ENCODE peak calls at places on chromosomes 1 and 21, in four cellular contexts. U is aorta, J is colonic mucosa, K is mucosa of descending colon. B is an unnamed sample. For H3K4me1, the result is how much of the 10 kb centered on the place peaks cover.

GRCh38 chr1:209755926-209756607 is at the start of gene TRAF3IP3:
- DNase-seq in U (peak), J (peak), K (peak), B (peak)

GRCh38 chr1:230415405-230416119 is 10.6 kb downstream of the PGBD5 start:
- DNase-seq in U (no peak), J (no peak), K (no peak), B (no peak)

GRCh38 chr1:44635439-44635838 is 38.8 kb downstream of the TMEM53 start:
- DNase-seq in U (no peak), J (no peak), K (no peak), B (no peak)

GRCh38 chr1:17059391-17060128 is 5.7 kb upstream of the SDHB start:
- DNase-seq in U (peak), J (peak), K (peak), B (peak)

GRCh38 chr1:29326123-29326522 is 89.8 kb downstream of the PTPRU start:
- DNase-seq in U (no peak), J (no peak), K (no peak), B (no peak)

GRCh38 chr1:21254335-21254951 is 35.8 kb downstream of the ECE1 start:
- DNase-seq in U (peak), J (peak), K (peak), B (no peak)

GRCh38 chr21:33042812-33043211 is 17.1 kb downstream of the OLIG2 start:
- DNase-seq in U (no peak), J (no peak), K (no peak), B (no peak)

GRCh38 chr1:157155658-157156057 is 17.5 kb upstream of the ETV3 start:
- DNase-seq in U (no peak), J (no peak), K (peak), B (no peak)

GRCh38 chr1:155247667-155248563 is 7.4 kb downstream of the ENTREP3 start:
- DNase-seq in U (no peak), J (no peak), K (no peak), B (no peak)

GRCh38 chr1:229557214-229557850 is 1.2 kb downstream of the ABCB10 start:
- DNase-seq in U (no peak), J (no peak), K (no peak), B (no peak)

GRCh38 chr1:244226440-244226839 is 175.4 kb downstream of the ZBTB18 start:
- DNase-seq in U (no peak), J (no peak), K (no peak), B (no peak)

GRCh38 chr1:89260575-89261275 is 11.9 kb downstream of the GBP5 start:
- DNase-seq in U (no peak), J (no peak), K (no peak), B (no peak)

GRCh38 chr1:36352141-36352909 is 28.9 kb upstream of the EVA1B start:
- DNase-seq in U (no peak), J (no peak), K (no peak), B (no peak)

GRCh38 chr1:33099290-33100118 is 18.6 kb downstream of the AZIN2 start:
- DNase-seq in U (peak), J (no peak), K (peak), B (peak)

GRCh38 chr1:1908506-1908791 is 6.6 kb upstream of the CALML6 start:
- DNase-seq in U (no peak), J (no peak), K (no peak), B (peak)

GRCh38 chr1:57206038-57206437 is 217.8 kb downstream of the DAB1 start:
- DNase-seq in U (no peak), J (no peak), K (no peak), B (no peak)

GRCh38 chr1:186595969-186596368 is 84.3 kb downstream of the PTGS2 start:
- DNase-seq in U (no peak), J (no peak), K (no peak), B (no peak)

GRCh38 chr1:91731815-91732214 is 154.1 kb downstream of the TGFBR3 start:
- DNase-seq in U (no peak), J (no peak), K (no peak), B (no peak)

GRCh38 chr1:5979536-5980313 is 12.5 kb downstream of the NPHP4 start:
- DNase-seq in U (no peak), J (no peak), K (no peak), B (no peak)

GRCh38 chr1:194755241-194755953 is 1569.0 kb upstream of the B3GALT2 start:
- DNase-seq in U (no peak), J (no peak), K (no peak), B (no peak)

GRCh38 chr21:41487082-41487481 is 20.9 kb downstream of the TMPRSS2 start:
- DNase-seq in U (no peak), J (no peak), K (no peak), B (no peak)

GRCh38 chr1:20586939-20587638 is 1.8 kb upstream of the CDA start:
- DNase-seq in U (no peak), J (no peak), K (peak), B (no peak)

GRCh38 chr21:31273278-31273677 is 70.8 kb downstream of the TIAM1 start:
- DNase-seq in U (no peak), J (no peak), K (no peak), B (no peak)

GRCh38 chr1:203131548-203132200 is 4.1 kb downstream of the ADORA1 start:
- DNase-seq in U (no peak), J (no peak), K (no peak), B (no peak)

GRCh38 chr21:36260030-36260787 is 59.8 kb upstream of the MORC3 start:
- DNase-seq in U (no peak), J (peak), K (no peak), B (no peak)

GRCh38 chr1:80218112-80218511 is 1211.6 kb upstream of the ADGRL4 start:
- DNase-seq in U (no peak), J (no peak), K (no peak), B (no peak)

GRCh38 chr1:229135773-229136172 is 135.1 kb upstream of the RAB4A start:
- DNase-seq in U (no peak), J (no peak), K (no peak), B (no peak)

GRCh38 chr1:54275349-54275748 is 75.4 kb downstream of the MRPL37 start:
- DNase-seq in U (peak), J (no peak), K (no peak), B (peak)

GRCh38 chr1:54278941-54279422 is 79.0 kb downstream of the MRPL37 start:
- DNase-seq in U (peak), J (no peak), K (no peak), B (peak)

GRCh38 chr1:54279457-54279856 is 79.5 kb downstream of the MRPL37 start:
- DNase-seq in U (no peak), J (no peak), K (no peak), B (no peak)

GRCh38 chr1:54276617-54277450 is 76.9 kb downstream of the MRPL37 start:
- DNase-seq in U (no peak), J (no peak), K (no peak), B (no peak)

DNA sequence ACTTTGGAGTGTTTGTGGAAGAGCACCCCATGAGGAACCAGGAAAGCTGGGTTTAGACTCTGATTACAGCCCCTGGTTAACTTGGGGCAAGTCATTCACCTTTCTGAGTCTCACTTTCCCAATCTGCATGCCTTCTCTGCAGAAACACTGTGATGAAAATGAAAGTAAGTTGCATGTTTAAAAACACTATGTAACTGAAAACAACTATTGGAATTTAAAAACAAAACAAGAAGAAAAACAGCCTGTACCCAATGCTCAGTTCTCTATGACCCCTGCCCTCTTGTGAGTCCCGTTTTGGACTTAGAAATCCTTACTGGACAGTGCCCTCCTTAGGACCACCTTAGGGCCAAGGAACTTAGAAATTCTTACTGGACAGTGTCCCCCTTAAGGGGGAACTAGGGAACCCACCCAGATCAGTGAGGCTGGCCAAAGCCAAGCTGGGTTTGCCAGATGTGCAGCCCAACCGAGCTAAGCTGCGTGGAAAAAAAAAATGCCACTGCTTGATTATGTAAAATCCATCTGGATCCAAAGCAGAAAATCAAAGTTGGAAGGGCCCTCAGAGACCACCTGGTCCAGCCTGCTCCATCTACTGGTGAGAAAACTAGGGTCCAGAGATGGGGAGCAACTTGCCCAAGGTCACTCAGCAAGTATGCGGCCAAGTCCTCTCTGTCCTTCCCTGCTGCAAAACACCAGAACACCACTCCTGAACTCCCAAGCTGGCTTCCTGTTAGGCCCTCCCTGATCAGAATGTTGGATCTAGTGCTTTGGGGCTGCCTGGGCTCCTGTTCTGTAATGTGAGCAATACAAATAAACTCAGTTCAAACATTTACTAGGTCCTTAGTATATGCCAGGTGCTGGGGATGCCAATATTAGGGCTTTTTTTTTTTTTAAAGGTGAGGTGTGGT is 77.7 kb downstream of the MRPL37 start:
- DNase-seq in U (no peak), J (peak), K (peak), B (peak)
- H3K4me1 ChIP-seq in U (under half), J (under half), K (half or more), B (under half)

DNA sequence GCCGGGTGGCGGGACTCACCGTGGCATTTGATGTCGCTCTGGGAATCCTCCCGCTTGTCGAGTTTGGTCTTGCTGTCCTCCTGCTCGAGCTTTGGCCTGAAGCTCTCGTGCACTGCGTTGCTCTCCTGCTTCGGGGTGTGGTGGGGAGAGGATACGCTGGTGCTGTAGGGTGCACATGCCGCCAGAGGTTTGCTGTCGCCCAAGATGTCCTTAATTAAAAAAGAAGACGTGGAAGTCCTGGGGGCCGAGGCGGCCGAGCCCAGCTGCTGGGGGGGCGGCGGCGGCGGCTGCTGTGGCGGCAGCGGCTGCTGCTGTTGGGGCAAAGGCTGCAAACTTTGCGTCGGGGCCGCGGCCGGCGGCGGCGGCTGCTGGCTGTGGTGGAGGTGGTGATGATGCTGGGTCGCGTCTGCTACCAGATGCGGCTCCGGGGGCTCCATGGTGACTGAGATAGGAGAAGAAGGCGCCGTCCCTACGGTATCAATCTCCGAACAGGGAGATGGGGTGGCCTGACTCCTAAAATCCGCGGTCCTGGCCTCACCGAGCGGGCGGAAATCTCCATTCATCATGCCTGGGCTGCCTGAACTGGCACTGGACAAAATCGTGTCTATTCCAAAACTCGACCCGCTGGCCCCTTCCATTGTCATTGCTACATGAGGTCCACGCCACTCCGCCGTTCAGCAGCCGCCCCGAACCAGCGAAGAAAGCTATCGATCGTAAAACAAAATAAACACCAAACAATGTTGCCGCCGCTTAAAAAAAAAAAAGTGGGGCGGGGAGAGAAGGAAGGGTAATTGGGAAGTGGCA is at the start of gene BARHL2:
- DNase-seq in U (no peak), J (no peak), K (no peak), B (no peak)
- H3K4me3 ChIP-seq in U (peak), J (peak), K (no peak), B (peak)

DNA sequence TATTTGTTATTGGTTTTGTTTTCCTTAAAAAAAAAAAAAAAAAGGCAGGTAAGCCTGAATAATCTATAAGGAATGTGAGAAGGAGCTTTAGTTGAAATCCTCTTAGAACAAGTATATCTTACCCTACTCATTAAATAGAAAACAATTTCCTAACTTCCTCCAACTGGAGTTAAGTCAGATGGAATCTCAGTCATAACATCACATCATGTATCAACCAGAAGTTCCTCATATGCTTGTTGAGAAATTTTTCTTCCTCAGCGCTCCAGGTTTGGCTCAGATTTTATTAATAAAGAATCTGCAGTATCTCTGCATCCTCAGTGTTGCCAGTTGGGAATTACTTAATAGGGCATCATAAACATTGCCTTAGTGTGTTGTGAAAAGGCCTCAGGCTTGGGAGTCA is 37.6 kb downstream of the DUSP10 start:
- DNase-seq in U (no peak), J (no peak), K (no peak), B (no peak)
- H3K4me1 ChIP-seq in U (under half), J (under half), K (under half), B (under half)

GRCh38 chr21:43290529-43291346 is 121.9 kb downstream of the CRYAA start:
- DNase-seq in U (peak), J (no peak), K (no peak), B (no peak)
- H3K4me3 ChIP-seq in U (no peak), J (no peak), K (no peak), B (no peak)

DNA sequence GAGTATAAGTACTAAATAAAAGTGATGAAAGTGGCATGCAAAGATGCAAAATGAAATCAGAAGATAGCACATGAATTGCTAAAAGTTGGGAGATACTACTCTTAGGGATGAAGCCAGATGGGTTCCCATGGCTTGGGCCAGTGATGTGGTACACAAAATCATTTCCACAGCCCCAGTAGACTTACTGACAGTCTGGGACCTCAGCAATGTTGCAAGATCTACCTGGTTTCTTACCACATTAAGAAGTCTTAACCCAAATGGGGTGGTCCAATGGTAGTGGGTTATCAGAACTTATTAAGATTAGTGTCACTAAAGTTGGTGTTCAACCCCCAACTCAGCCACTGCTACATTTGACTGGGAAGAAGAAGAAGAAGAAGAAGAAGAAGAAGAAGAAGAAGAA is 227.7 kb upstream of the IRF2BP2 start:
- DNase-seq in U (no peak), J (no peak), K (no peak), B (no peak)
- H3K4me1 ChIP-seq in U (under half), J (under half), K (under half), B (under half)

GRCh38 chr1:146049436-146049835 is 27.9 kb upstream of the HJV start:
- DNase-seq in U (no peak), J (no peak), K (peak), B (no peak)

GRCh38 chr1:146046664-146047063 is 25.1 kb upstream of the HJV start:
- DNase-seq in U (no peak), J (no peak), K (no peak), B (no peak)

GRCh38 chr1:146051452-146051852 is 29.9 kb upstream of the HJV start:
- DNase-seq in U (no peak), J (no peak), K (no peak), B (no peak)
- H3K4me3 ChIP-seq in U (peak), J (peak), K (no peak), B (peak)